ENCODE peak calls at places on chromosomes 5 and 9, in ten cellular contexts. T is psoas muscle, W is vagina, U is heart right ventricle, N is cardiac muscle cell, Q is Panc1, A is Peyer's patch, G is HepG2, K is thyroid gland, O is stomach. R is an unnamed sample. For H3K4me1, the result is how much of the 10 kb centered on the place peaks cover.

GRCh38 chr9:108363321-108363720 is 492.5 kb downstream of the ACTL7B start:
- DNase-seq in G (no peak), W (no peak), N (no peak), K (no peak), T (no peak), O (no peak), U (no peak), A (no peak), Q (no peak), R (no peak)

GRCh38 chr5:34684281-34684979 is 28.3 kb downstream of the RAI14 start:
- DNase-seq in O (no peak), T (no peak), U (peak), N (peak), Q (no peak), A (no peak), G (peak), W (no peak), K (no peak), R (peak)

GRCh38 chr5:118447350-118447749 is 541.0 kb downstream of the DTWD2 start:
- DNase-seq in W (no peak), A (no peak), K (no peak), G (no peak), Q (no peak), T (no peak), N (no peak), U (no peak), O (no peak), R (no peak)

GRCh38 chr5:116539222-116539621 is 35.4 kb downstream of the SEMA6A start:
- DNase-seq in Q (no peak), W (no peak), N (no peak), O (no peak), T (no peak), G (no peak), K (no peak), U (no peak), A (no peak), R (no peak)

GRCh38 chr5:5207832-5208231 is 67.7 kb downstream of the ADAMTS16 start:
- DNase-seq in Q (no peak), A (no peak), K (no peak), O (no peak), U (no peak), N (no peak), G (no peak), W (no peak), T (no peak), R (no peak)

GRCh38 chr5:115809946-115810345 is 6.5 kb downstream of the CDO1 start:
- DNase-seq in O (no peak), A (no peak), W (no peak), Q (no peak), U (no peak), G (no peak), T (no peak), N (no peak), K (no peak), R (no peak)

GRCh38 chr9:92638621-92639101 is 31.3 kb downstream of the IPPK start:
- DNase-seq in K (no peak), Q (no peak), O (peak), W (no peak), G (no peak), A (no peak), T (no peak), U (no peak), N (no peak), R (no peak)

GRCh38 chr9:83508072-83508471 is 30.1 kb downstream of the FRMD3 start:
- DNase-seq in N (no peak), A (no peak), T (no peak), W (no peak), K (no peak), U (no peak), O (no peak), Q (no peak), G (no peak), R (no peak)

GRCh38 chr5:139660105-139660915 is 12.2 kb downstream of the CXXC5 start:
- DNase-seq in Q (no peak), A (no peak), T (peak), U (peak), O (peak), W (no peak), G (no peak), K (peak), N (no peak), R (no peak)

GRCh38 chr5:141822134-141822533 is 56.1 kb downstream of the PCDH1 start:
- DNase-seq in K (no peak), A (no peak), O (no peak), T (no peak), G (no peak), U (no peak), W (no peak), N (no peak), Q (no peak), R (peak)

GRCh38 chr5:31823477-31823876 is 184.5 kb downstream of the PDZD2 start:
- DNase-seq in U (no peak), A (no peak), O (no peak), N (no peak), T (no peak), G (no peak), W (no peak), Q (no peak), K (no peak), R (peak)

GRCh38 chr5:179343902-179344300 is 1.4 kb downstream of the ADAMTS2 start:
- DNase-seq in U (no peak), A (no peak), O (no peak), Q (no peak), T (no peak), W (no peak), K (no peak), N (peak), G (no peak), R (peak)

GRCh38 chr5:179344301-179345178 is 721 bp downstream of the ADAMTS2 start:
- DNase-seq in K (no peak), A (no peak), N (peak), Q (no peak), T (no peak), G (no peak), W (no peak), U (no peak), O (no peak), R (no peak)

GRCh38 chr5:179342577-179342976 is 2.7 kb downstream of the ADAMTS2 start:
- DNase-seq in U (no peak), W (no peak), A (no peak), K (no peak), O (no peak), Q (no peak), N (peak), T (no peak), G (no peak), R (no peak)

GRCh38 chr5:179345179-179345428 is 157 bp downstream of the ADAMTS2 start:
- DNase-seq in U (no peak), N (no peak), T (no peak), W (no peak), Q (no peak), O (no peak), A (no peak), G (no peak), K (no peak), R (no peak)

GRCh38 chr5:179343021-179343781 is 2.1 kb downstream of the ADAMTS2 start:
- DNase-seq in W (no peak), A (no peak), U (no peak), T (no peak), G (no peak), N (no peak), K (no peak), O (no peak), Q (no peak), R (no peak)
- H3K4me3 ChIP-seq in W (peak), A (peak), U (peak), T (peak), G (no peak), N (peak), K (no peak), O (peak), Q (no peak), R (no peak)

DNA sequence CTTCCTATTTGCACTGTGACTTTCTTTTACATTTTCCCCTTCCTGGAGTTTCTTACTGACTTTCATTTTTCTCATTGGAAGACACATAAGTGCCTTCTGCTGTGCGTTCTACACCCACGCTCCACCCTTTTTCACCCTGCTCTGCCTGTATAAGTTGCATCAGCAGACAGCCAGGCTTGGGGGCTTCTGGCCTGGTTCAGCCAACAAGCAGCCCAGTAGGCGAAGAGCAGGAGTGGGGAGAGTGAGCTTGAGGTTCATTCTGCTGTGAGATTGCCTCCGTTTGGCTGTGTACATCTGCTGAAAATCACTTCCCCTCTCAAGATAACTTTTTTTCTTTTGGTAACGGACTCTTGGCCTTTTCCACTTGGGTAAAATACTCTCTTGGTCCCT is 38.4 kb downstream of the RASGRF2 start:
- DNase-seq in T (no peak), K (no peak), N (no peak), O (no peak), G (no peak), W (no peak), Q (no peak), U (no peak), A (no peak), R (no peak)
- H3K4me1 ChIP-seq in T (under half), K (under half), N (under half), O (under half), G (under half), W (under half), Q (under half), U (under half), A (under half), R (under half)

GRCh38 chr5:22837803-22838202 is 15.3 kb downstream of the CDH12 start:
- DNase-seq in A (no peak), W (no peak), G (no peak), N (no peak), U (no peak), O (no peak), K (no peak), T (no peak), Q (no peak), R (no peak)
- TF ChIP-seq CTCF in A (no peak), W (no peak), G (no peak), N (no peak), U (no peak), O (no peak), K (no peak), T (no peak), Q (no peak), R (no peak)

GRCh38 chr9:4756420-4756819 is 15.4 kb upstream of the AK3 start:
- DNase-seq in T (no peak), Q (no peak), A (no peak), U (no peak), K (no peak), N (no peak), W (no peak), G (no peak), O (no peak), R (no peak)

GRCh38 chr9:4760122-4760521 is 19.1 kb upstream of the AK3 start:
- DNase-seq in Q (no peak), K (no peak), U (no peak), G (no peak), T (no peak), N (no peak), O (no peak), W (no peak), A (no peak), R (no peak)

GRCh38 chr9:4750021-4750673 is 9.1 kb upstream of the AK3 start:
- DNase-seq in U (no peak), T (no peak), K (no peak), N (peak), O (no peak), G (no peak), A (no peak), Q (no peak), W (no peak), R (peak)

DNA sequence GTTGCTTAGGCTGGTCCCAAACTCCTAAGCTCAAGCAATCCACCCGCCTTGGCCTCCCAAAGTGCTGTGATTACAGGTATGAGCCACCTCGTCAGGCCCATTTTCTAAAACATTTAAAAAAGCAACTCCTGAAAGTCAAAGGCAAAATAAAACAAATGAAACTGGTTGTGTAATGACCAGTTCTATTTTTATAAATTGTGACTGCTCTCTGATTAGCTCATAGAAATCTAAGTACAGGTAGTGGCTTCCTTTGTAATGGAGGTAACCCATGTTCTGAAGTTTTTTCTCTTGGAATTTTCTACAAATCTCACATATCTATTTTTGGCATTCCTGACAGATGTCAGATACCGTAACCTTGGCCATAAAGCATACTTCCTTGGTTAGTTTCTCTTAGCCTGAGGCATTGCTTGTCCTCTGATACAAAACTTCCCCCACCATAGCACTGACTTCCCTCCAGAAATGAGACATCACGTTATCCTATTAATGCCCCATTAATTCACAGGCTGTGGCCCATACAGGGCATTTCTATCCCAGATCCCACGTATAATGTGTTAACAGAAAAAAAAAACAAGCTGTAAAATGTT is 14.1 kb upstream of the AK3 start:
- DNase-seq in Q (no peak), A (no peak), U (no peak), W (no peak), K (no peak), N (no peak), G (no peak), O (no peak), T (no peak), R (no peak)
- H3K4me3 ChIP-seq in Q (no peak), A (no peak), U (no peak), W (no peak), K (no peak), N (no peak), G (no peak), O (no peak), T (no peak), R (no peak)

DNA sequence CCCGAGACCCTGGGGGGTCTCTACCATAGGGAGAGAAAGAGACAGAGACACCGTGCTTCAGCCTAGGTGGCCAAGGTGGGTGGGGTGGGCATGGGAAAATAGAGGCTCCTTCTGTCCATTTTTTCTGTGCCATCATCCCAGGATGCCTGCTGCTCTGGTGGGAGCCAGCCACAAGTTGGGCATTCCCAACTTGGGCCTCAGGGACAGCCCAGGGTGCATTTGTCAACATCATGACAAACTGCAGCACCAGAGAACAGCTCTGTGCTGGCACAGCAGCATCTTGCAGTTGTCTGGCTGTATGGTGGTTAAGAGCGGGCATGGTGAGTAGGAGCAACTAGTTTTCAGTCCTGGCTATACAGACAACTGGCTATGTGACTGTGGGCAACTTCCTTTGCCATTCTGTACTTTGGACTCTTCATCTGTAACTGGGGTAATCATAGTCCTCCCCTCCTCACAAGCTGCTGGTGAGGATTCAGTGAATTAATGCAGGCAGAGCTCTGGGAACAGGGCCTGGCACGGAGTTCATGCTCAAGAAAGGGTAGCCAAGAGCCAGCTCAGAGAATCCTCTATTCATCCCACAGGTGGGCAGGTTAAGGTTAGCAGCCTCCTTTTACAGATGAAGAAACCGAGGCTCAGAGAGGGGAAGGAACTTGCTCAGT is 100.5 kb downstream of the RGS3 start:
- DNase-seq in N (no peak), K (no peak), T (peak), U (no peak), A (no peak), Q (no peak), W (no peak), O (no peak), G (no peak), R (no peak)
- H3K4me1 ChIP-seq in N (under half), K (half or more), T (under half), U (half or more), A (half or more), Q (under half), W (half or more), O (half or more), G (half or more), R (under half)

GRCh38 chr5:40376566-40376965 is 303.1 kb upstream of the PTGER4 start:
- DNase-seq in T (no peak), A (no peak), O (no peak), N (no peak), U (no peak), Q (no peak), W (no peak), G (no peak), K (no peak), R (no peak)

GRCh38 chr5:40378431-40379175 is 301.1 kb upstream of the PTGER4 start:
- DNase-seq in O (no peak), N (no peak), W (no peak), T (no peak), K (no peak), Q (no peak), G (no peak), A (no peak), U (no peak), R (no peak)

DNA sequence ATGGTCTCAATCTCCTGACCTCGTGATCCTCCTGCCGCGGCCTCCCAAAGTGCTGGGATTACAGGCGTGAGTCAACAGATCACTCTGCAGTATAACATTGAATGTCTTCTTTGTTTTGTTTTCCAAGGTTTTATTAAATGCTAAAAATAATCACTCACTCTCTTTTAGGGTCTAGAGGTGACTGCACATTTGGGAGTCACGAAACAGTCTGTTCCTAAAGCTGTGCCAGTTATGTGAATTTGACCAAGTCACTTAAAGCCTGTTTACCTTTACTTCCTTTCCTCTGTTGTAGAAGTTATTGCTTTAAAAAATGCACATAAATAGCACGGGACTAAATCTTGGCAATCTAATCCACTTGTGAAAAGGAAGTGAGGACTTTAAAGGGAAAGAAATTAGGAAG is 304.9 kb upstream of the PTGER4 start:
- DNase-seq in K (no peak), G (no peak), U (no peak), Q (no peak), A (no peak), W (no peak), T (no peak), O (no peak), N (no peak), R (no peak)
- TF ChIP-seq CTCF in K (no peak), G (no peak), U (no peak), Q (no peak), A (no peak), W (no peak), T (no peak), O (no peak), N (no peak), R (no peak)

R was measured in A673.